ENCODE peak calls at places on chromosomes 7 and 10, in seven cellular contexts. H is OCI-LY7, X is mammary epithelial cell, K is A549, Y is choroid plexus epithelial cell, Q is heart right ventricle, T is colonic mucosa. L is an unnamed sample.

GRCh38 chr7:80829527-80829926 is 89.3 kb downstream of the SEMA3C start:
- DNase-seq in H (no peak), X (peak), K (no peak), Y (peak), Q (no peak), T (no peak), L (no peak)

GRCh38 chr7:125020801-125021200 is 91.2 kb upstream of the POT1 start:
- DNase-seq in H (no peak), X (no peak), K (no peak), Y (no peak), Q (no peak), T (no peak), L (no peak)

GRCh38 chr10:114697061-114697598 is 39.1 kb upstream of the ABLIM1 start:
- DNase-seq in H (no peak), X (peak), K (no peak), Y (no peak), Q (peak), T (no peak), L (no peak)

GRCh38 chr10:114772496-114773196 is 48.9 kb upstream of the FHIP2A start:
- DNase-seq in H (no peak), X (no peak), K (no peak), Y (peak), Q (no peak), T (no peak), L (no peak)

GRCh38 chr7:96649981-96650380 is 59.7 kb downstream of the SEM1 start:
- DNase-seq in H (no peak), X (peak), K (no peak), Y (peak), Q (no peak), T (no peak), L (no peak)

GRCh38 chr10:33331020-33331557 is 3.4 kb downstream of the NRP1 start:
- DNase-seq in H (no peak), X (no peak), K (no peak), Y (no peak), Q (no peak), T (no peak), L (no peak)

GRCh38 chr10:122669842-122670241 is 29.8 kb downstream of the C10orf120 start:
- DNase-seq in H (no peak), X (no peak), K (no peak), Y (no peak), Q (no peak), T (no peak), L (no peak)

GRCh38 chr10:79184141-79184625 is 115.4 kb downstream of the ZMIZ1 start:
- DNase-seq in H (no peak), X (peak), K (peak), Y (peak), Q (no peak), T (peak), L (no peak)

GRCh38 chr7:26504417-26504816 is 212.8 kb downstream of the SNX10 start:
- DNase-seq in H (no peak), X (no peak), K (no peak), Y (no peak), Q (no peak), T (no peak), L (no peak)

GRCh38 chr7:134613623-134614347 is 32.9 kb upstream of the BPGM start:
- DNase-seq in H (no peak), X (peak), K (peak), Y (peak), Q (no peak), T (no peak), L (no peak)

GRCh38 chr7:16652888-16653287 is 6.9 kb downstream of the BZW2 start:
- DNase-seq in H (no peak), X (peak), K (no peak), Y (no peak), Q (no peak), T (no peak), L (no peak)

GRCh38 chr10:102196893-102197292 is 29.2 kb upstream of the ELOVL3 start:
- DNase-seq in H (no peak), X (no peak), K (no peak), Y (no peak), Q (no peak), T (no peak), L (no peak)

GRCh38 chr10:5419466-5420094 is 7.2 kb downstream of the NET1 start:
- DNase-seq in H (no peak), X (peak), K (no peak), Y (peak), Q (no peak), T (no peak), L (no peak)

GRCh38 chr7:2965745-2966270 is 77.9 kb downstream of the CARD11 start:
- DNase-seq in H (no peak), X (no peak), K (no peak), Y (no peak), Q (no peak), T (no peak), L (no peak)

GRCh38 chr10:125159932-125160855 is at the start of gene CTBP2:
- DNase-seq in H (no peak), X (no peak), K (peak), Y (peak), Q (peak), T (peak), L (no peak)

GRCh38 chr7:1654738-1655490 is 15.2 kb upstream of the ELFN1 start:
- DNase-seq in H (no peak), X (no peak), K (no peak), Y (no peak), Q (no peak), T (no peak), L (no peak)

GRCh38 chr7:83652481-83652880 is 3.5 kb upstream of the SEMA3E start:
- DNase-seq in H (no peak), X (no peak), K (no peak), Y (no peak), Q (no peak), T (no peak), L (no peak)

GRCh38 chr7:83643754-83644153 is 5.2 kb downstream of the SEMA3E start:
- DNase-seq in H (no peak), X (peak), K (no peak), Y (no peak), Q (no peak), T (no peak), L (no peak)

GRCh38 chr7:83646027-83646426 is 2.9 kb downstream of the SEMA3E start:
- DNase-seq in H (no peak), X (no peak), K (no peak), Y (no peak), Q (no peak), T (no peak), L (no peak)

GRCh38 chr7:83649701-83650100 is 762 bp upstream of the SEMA3E start:
- DNase-seq in H (no peak), X (no peak), K (no peak), Y (no peak), Q (no peak), T (no peak), L (no peak)

DNA sequence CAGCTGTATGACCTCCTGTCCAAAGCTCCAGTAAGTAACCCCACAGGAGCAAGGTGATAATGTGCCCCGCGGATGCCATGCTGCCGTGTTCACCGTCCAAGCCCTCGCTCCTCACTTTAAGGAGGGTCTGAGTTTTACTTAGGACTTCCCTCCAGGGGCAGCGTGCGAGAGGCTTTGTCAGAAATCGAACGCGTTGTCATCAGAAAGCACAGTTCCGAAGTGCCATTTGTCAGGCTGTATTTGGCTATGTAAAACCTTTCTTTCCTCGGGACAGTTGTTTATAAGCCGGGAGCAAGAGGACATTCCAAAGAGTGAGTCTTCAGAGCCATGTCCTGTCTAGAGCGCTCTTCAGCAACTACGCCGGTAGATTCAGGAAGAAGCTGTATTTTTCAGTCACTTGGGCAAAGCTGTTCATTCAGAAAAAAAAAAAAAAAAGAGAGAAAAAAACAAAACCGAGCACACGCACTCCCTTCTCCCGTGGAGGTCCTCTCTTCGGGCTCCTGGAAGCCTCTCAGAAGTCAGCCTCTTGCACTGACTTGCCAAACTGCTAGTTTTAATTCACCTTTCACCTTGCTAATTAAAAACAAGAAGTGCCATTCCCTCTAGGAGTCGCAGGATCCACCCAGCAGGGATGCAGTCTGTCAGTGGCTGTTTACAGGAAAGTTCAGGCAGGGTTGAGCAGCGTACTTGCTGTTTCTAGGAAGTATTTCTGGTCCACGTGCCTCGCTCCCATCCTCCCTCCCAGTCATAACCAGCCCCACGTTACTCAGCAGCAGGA is at the start of gene SEMA3E:
- DNase-seq in H (no peak), X (peak), K (peak), Y (peak), Q (no peak), T (peak), L (no peak)
- H3K4me3 ChIP-seq in H (no peak), X (peak), K (peak), Y (peak), Q (peak), T (peak), L (no peak)

GRCh38 chr7:115117748-115118147 is 195.9 kb downstream of the MDFIC start:
- DNase-seq in H (no peak), X (no peak), K (no peak), Y (no peak), Q (no peak), T (no peak), L (no peak)
- TF ChIP-seq CTCF in H (no peak), X (no peak), K (no peak), Y (no peak), Q (no peak), T (no peak), L (no peak)

GRCh38 chr7:138919912-138920311 is 61.3 kb downstream of the KIAA1549 start:
- DNase-seq in H (no peak), X (no peak), K (no peak), Y (no peak), Q (no peak), T (no peak), L (no peak)
- H3K4me3 ChIP-seq in H (no peak), X (no peak), K (no peak), Y (no peak), Q (no peak), T (no peak), L (no peak)

DNA sequence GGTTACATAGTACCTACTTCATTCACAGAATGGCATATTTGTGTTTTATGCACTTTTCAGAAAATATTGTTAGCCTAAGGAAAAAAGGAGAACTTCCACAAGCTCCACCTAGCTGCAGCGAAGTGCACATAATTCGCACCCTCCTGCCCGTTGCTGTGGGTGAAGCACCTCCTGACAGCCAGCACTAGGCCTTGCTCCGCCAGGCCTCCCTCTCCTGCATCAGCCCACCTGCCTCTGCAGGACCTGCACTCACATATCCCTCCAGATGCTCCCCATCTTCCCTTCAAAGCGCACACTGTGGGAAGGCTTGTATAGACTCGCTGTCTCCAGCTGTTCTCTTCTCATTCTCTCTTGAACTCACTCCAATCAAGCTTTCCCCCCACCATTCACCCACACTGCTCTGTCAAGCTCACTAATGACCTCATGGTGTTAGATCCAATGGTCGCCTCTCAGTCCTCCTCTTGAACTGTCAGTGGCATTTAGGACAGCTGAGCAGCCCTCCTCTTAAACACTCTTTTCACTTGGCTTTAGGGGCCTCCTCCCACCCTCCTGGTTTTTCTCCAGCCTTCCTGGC is 20.7 kb upstream of the GRID1 start:
- DNase-seq in H (no peak), X (no peak), K (no peak), Y (no peak), Q (no peak), T (no peak), L (no peak)
- TF ChIP-seq CTCF in H (peak), X (no peak), K (no peak), Y (peak), Q (no peak), T (no peak), L (peak)

GRCh38 chr10:92571649-92572048 is 2.2 kb downstream of the IDE start:
- DNase-seq in H (no peak), X (no peak), K (no peak), Y (peak), Q (no peak), T (no peak), L (no peak)
- H3K4me3 ChIP-seq in H (no peak), X (peak), K (no peak), Y (no peak), Q (no peak), T (no peak), L (no peak)

GRCh38 chr10:73817826-73818225 is 6.4 kb upstream of the NDST2 start:
- DNase-seq in H (no peak), X (no peak), K (no peak), Y (no peak), Q (no peak), T (no peak), L (no peak)

GRCh38 chr10:73818402-73818801 is 7.0 kb upstream of the NDST2 start:
- DNase-seq in H (no peak), X (no peak), K (no peak), Y (no peak), Q (no peak), T (no peak), L (no peak)

GRCh38 chr10:73816917-73817729 is 5.7 kb upstream of the NDST2 start:
- DNase-seq in H (no peak), X (no peak), K (no peak), Y (no peak), Q (no peak), T (no peak), L (no peak)

GRCh38 chr10:73819025-73819424 is 7.6 kb upstream of the NDST2 start:
- DNase-seq in H (no peak), X (no peak), K (no peak), Y (no peak), Q (no peak), T (no peak), L (no peak)

GRCh38 chr10:73819513-73820093 is 8.2 kb upstream of the NDST2 start:
- DNase-seq in H (no peak), X (no peak), K (no peak), Y (peak), Q (peak), T (peak), L (no peak)
- TF ChIP-seq CTCF in H (no peak), X (peak), K (no peak), Y (peak), Q (no peak), T (no peak), L (no peak)

L was measured in GM12864.